ENCODE peak calls at places on chromosomes 12 and 14, in four cellular contexts. Y, L, B and I are unnamed samples.
A peak's percentile ranks its signal among the peaks of the same experiment; 100 is the strongest.

GRCh38 chr14:90444077-90444696 is 47.4 kb downstream of the CALM1 start:
- DNase-seq in Y (no peak), L (no peak), B (no peak), I (peak; percentile 37)

GRCh38 chr14:93729993-93730392 is 58.3 kb downstream of the PRIMA1 start:
- DNase-seq in Y (no peak), L (no peak), B (no peak), I (no peak)

GRCh38 chr12:77120156-77120555 is 54.8 kb upstream of the E2F7 start:
- DNase-seq in Y (no peak), L (no peak), B (no peak), I (no peak)

GRCh38 chr12:108515916-108516315 is 839 bp downstream of the FICD start:
- DNase-seq in Y (no peak), L (no peak), B (no peak), I (peak; percentile 17)

GRCh38 chr14:50620341-50620740 is 47.8 kb downstream of the SAV1 start:
- DNase-seq in Y (no peak), L (no peak), B (no peak), I (no peak)

GRCh38 chr12:62519043-62519442 is 52.4 kb downstream of the MON2 start:
- DNase-seq in Y (no peak), L (no peak), B (no peak), I (no peak)

GRCh38 chr14:97185186-97185585 is 388.0 kb downstream of the VRK1 start:
- DNase-seq in Y (no peak), L (no peak), B (no peak), I (no peak)

GRCh38 chr14:77111021-77111420 is 13.0 kb downstream of the CIPC start:
- DNase-seq in Y (peak; percentile 69), L (no peak), B (no peak), I (no peak)

GRCh38 chr14:25868521-25869314 is 729.1 kb downstream of the NOVA1 start:
- DNase-seq in Y (no peak), L (no peak), B (no peak), I (no peak)

GRCh38 chr12:18153826-18154225 is 63.8 kb upstream of the RERGL start:
- DNase-seq in Y (no peak), L (no peak), B (no peak), I (no peak)

GRCh38 chr12:75554556-75554880 is 43.1 kb upstream of the KRR1 start:
- DNase-seq in Y (no peak), L (no peak), B (no peak), I (no peak)
- TF ChIP-seq ETV6 in Y (no peak), L (no peak), B (no peak), I (no peak)

DNA sequence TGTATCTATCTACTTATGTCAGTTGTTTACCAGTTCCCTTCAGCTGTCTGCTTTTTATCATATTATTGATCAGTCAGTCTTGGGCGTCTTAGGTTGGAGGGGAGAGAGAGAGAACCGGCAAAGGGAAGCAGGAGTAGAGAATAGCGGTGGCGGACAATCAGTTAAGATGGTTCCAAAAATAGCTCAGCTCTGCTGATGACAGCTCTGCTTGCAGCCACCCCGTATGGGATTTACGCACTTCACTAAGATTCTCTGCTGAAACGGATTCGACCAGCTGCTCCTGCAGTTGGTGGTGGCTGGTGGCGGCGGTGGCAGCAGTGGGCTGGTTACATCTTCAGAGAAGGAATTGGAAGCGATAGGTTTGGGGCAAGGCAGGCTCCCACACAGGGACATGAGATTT is 664.9 kb downstream of the NRXN3 start:
- DNase-seq in Y (no peak), L (no peak), B (no peak), I (no peak)
- TF ChIP-seq ETV6 in Y (no peak), L (no peak), B (no peak), I (no peak)

DNA sequence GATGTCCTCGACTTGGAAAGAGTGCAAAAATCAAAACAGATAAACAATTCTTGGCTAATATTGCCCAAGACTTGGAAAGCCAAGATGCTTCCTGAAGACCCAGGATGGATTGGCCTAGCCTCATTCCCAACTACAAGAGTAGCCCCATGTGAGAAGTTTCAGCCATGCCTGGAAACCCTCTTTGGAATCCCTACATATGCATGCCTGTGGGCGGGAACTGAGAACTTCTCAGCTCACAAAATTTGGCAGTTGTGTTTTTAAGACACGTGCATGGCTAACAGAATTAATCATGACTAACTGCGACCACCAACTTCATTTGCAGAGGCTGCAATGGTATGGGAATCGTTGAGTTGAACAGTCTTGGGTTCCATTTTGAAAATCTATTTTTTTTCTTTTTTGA is 283.2 kb upstream of the TBX3 start:
- DNase-seq in Y (no peak), L (no peak), B (no peak), I (no peak)
- TF ChIP-seq ETV6 in Y (no peak), L (no peak), B (no peak), I (no peak)

DNA sequence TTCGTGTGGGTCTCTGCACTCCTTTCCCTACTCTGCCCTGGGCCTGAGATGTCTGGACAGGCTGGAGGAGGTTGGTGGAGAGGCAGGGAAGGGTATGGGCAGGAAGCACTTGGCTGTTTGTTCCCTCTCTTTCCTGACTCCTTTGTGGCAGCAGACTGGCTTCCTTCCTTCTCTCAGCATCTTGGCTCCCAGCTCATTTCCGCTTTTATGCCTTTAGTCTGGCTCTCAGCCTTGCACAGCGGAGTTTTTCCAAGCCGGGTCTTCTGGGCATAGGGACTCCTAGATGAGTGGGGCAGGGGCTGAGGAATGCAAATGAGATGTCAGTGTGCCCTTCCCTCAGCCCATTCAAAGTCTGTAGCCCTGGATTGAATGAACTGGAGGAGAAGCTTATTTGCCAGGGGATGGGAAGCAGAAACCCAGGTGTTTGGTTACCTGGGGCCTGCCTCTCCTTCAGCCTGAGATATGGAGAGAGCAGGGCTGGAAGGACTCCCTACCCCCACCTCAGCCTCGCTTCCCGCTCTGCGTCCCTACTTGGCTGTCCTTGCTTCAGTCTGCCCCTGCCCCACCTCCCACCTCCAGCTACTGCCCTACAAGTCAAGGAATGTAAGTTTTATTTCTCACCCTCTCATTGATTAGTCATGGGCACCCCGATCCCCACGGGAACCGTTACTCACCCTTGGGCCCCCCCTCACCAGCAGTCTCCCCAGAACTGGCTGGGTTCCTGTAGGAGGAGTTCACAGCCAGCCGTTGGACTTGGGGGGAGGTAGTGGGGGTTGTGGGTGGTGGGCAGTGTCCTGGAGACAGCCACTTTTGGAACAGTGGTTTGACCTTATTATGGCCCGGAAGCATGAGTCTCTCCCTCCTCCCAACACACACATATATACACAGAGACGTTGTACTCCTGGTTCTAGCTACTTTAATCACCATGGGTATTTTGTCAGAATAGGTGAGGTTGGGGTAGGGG is 9.3 kb upstream of the ITGA5 start:
- DNase-seq in Y (peak; percentile 32), L (no peak), B (peak; percentile 32), I (no peak)
- TF ChIP-seq ETV6 in Y (no peak), L (no peak), B (no peak), I (no peak)

GRCh38 chr12:57517187-57517586 is 3.1 kb downstream of the DDIT3 start:
- DNase-seq in Y (no peak), L (no peak), B (no peak), I (no peak)
- TF ChIP-seq ETV6 in Y (no peak), L (no peak), B (no peak), I (no peak)

DNA sequence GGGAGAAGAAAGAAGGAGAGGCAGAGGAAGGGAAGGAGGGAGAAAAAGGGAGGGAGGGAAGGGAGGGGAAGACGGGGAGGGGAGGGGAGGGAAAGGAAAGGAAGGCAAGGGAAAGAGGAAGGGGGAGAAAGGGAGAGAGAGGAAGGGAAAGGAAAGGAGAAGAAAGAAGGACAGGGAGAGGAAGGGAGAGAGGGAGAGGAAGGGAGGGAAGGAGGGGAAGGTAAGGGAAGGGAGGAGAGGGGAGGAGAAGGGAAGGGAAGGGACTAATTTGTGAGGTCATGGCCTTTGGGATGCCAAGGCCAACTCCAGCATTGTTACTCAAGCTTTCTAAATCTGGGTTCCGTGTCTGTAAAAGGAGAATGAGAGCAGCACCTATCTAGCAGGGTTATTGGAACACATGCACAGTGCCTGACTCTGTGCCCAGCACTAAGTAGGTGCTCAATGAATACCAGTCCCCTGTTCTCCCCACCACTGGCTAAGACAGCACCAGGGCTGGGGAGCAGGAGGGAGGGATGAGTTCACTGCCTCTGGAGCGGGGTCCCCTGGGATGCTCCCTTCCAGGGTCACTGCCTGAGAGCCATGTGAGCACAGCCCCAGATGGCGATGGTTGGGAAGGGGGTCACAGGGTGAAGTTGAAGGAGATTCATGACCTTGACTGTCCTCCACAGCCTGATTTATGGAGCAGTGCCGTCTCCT is 560.1 kb upstream of the TBX3 start:
- DNase-seq in Y (no peak), L (no peak), B (no peak), I (no peak)
- TF ChIP-seq ETV6 in Y (no peak), L (no peak), B (no peak), I (no peak)

GRCh38 chr12:4892418-4892817 is 17.3 kb upstream of the KCNA1 start:
- DNase-seq in Y (no peak), L (no peak), B (no peak), I (no peak)
- TF ChIP-seq ETV6 in Y (no peak), L (no peak), B (no peak), I (no peak)